ENCODE peak calls at places on chromosome 21, in six cellular contexts. V is K562; P is IMR-90; U is CD4-positive, alpha-beta T cell; X is adrenal gland; D is skeletal muscle cell. B is an unnamed sample.

GRCh38 chr21:42238185-42238934 is 19.4 kb downstream of the ABCG1 start:
- DNase-seq in X (no peak), P (no peak), U (peak), D (no peak), V (no peak), B (peak)

GRCh38 chr21:29449306-29449940 is 150.7 kb downstream of the BACH1 start:
- DNase-seq in P (no peak), V (no peak), U (peak), X (no peak), D (no peak), B (no peak)

GRCh38 chr21:41497836-41498235 is 10.1 kb downstream of the TMPRSS2 start:
- DNase-seq in D (no peak), V (no peak), X (no peak), U (no peak), P (no peak), B (no peak)

GRCh38 chr21:35563885-35564451 is 496.4 kb downstream of the SETD4 start:
- DNase-seq in P (peak), D (peak), V (no peak), U (no peak), X (peak), B (no peak)

GRCh38 chr21:35048183-35048601 is 910 bp downstream of the RUNX1 start:
- DNase-seq in X (no peak), U (no peak), D (no peak), V (no peak), P (no peak), B (peak)

GRCh38 chr21:46151989-46152938 is 3.1 kb downstream of the FTCD start:
- DNase-seq in P (no peak), U (no peak), X (peak), D (no peak), V (no peak), B (no peak)

GRCh38 chr21:27756191-27756590 is 789.3 kb upstream of the ADAMTS5 start:
- DNase-seq in V (no peak), X (no peak), P (no peak), D (no peak), U (no peak), B (no peak)

GRCh38 chr21:35011681-35012080 is 37.4 kb downstream of the RUNX1 start:
- DNase-seq in X (no peak), V (no peak), P (peak), U (no peak), D (no peak), B (no peak)

GRCh38 chr21:33025471-33026298 is at the start of gene OLIG2:
- DNase-seq in X (no peak), U (no peak), V (peak), P (peak), D (no peak), B (no peak)

GRCh38 chr21:15549671-15550070 is 180.1 kb upstream of the USP25 start:
- DNase-seq in P (peak), V (no peak), U (no peak), D (no peak), X (no peak), B (no peak)

GRCh38 chr21:45269861-45270260 is 17.8 kb downstream of the POFUT2 start:
- DNase-seq in D (no peak), P (no peak), U (no peak), X (peak), V (no peak), B (no peak)

B was measured in CD8-positive, alpha-beta T cell.